ENCODE peak calls at places on chromosomes 13 and 19, in five cellular contexts. W, U, K, S and M are unnamed samples.

GRCh38 chr13:106182404-106182803 is 353.1 kb downstream of the EFNB2 start:
- DNase-seq in W (no peak), U (peak), K (peak), S (peak), M (no peak)

GRCh38 chr13:45303866-45304265 is 37.1 kb downstream of the TPT1 start:
- DNase-seq in W (no peak), U (no peak), K (no peak), S (no peak), M (no peak)

GRCh38 chr13:107585466-107585865 is 629.9 kb downstream of the LIG4 start:
- DNase-seq in W (no peak), U (no peak), K (no peak), S (peak), M (no peak)

GRCh38 chr13:49681837-49682236 is 9.4 kb downstream of the EBPL start:
- DNase-seq in W (no peak), U (no peak), K (no peak), S (no peak), M (no peak)

GRCh38 chr19:6362024-6362344 is 653 bp downstream of the CLPP start:
- DNase-seq in W (no peak), U (no peak), K (no peak), S (no peak), M (no peak)

GRCh38 chr13:50141660-50142010 is 126.4 kb downstream of the KCNRG start:
- DNase-seq in W (no peak), U (no peak), K (no peak), S (no peak), M (no peak)

GRCh38 chr13:93246069-93246468 is 19.5 kb downstream of the GPC6 start:
- DNase-seq in W (no peak), U (no peak), K (no peak), S (no peak), M (no peak)

GRCh38 chr13:82800391-82800790 is 1081.9 kb downstream of the SLITRK1 start:
- DNase-seq in W (no peak), U (no peak), K (no peak), S (no peak), M (no peak)

GRCh38 chr19:42280761-42281174 is 11.7 kb downstream of the CIC start:
- DNase-seq in W (no peak), U (peak), K (no peak), S (peak), M (peak)

GRCh38 chr19:16445238-16446107 is 26.3 kb downstream of the EPS15L1 start:
- DNase-seq in W (no peak), U (no peak), K (peak), S (peak), M (no peak)

GRCh38 chr13:74367193-74367592 is 233.0 kb upstream of the KLF12 start:
- DNase-seq in W (no peak), U (no peak), K (no peak), S (no peak), M (no peak)

GRCh38 chr19:20999731-21000352 is 20.6 kb upstream of the ZNF430 start:
- DNase-seq in W (peak), U (no peak), K (peak), S (peak), M (peak)

GRCh38 chr19:7575426-7576040 is 20.1 kb upstream of the CAMSAP3 start:
- DNase-seq in W (no peak), U (no peak), K (no peak), S (peak), M (no peak)

GRCh38 chr19:54674021-54674617 is 11.3 kb downstream of the LILRB4 start:
- DNase-seq in W (no peak), U (peak), K (peak), S (peak), M (no peak)

GRCh38 chr19:6718741-6719539 is 1.5 kb downstream of the C3 start:
- DNase-seq in W (no peak), U (peak), K (peak), S (peak), M (peak)

GRCh38 chr13:33694546-33694945 is 123.4 kb upstream of the RFC3 start:
- DNase-seq in W (no peak), U (no peak), K (no peak), S (no peak), M (no peak)

GRCh38 chr19:15264061-15264932 is 32.0 kb upstream of the EPHX3 start:
- DNase-seq in W (no peak), U (peak), K (peak), S (peak), M (peak)

GRCh38 chr19:9969688-9969975 is 33.3 kb upstream of the OLFM2 start:
- DNase-seq in W (no peak), U (no peak), K (no peak), S (no peak), M (no peak)

GRCh38 chr19:13143135-13143534 is 7.0 kb downstream of the STX10 start:
- DNase-seq in W (no peak), U (no peak), K (peak), S (peak), M (no peak)

GRCh38 chr13:57629821-57630235 is 1.7 kb upstream of the PCDH17 start:
- DNase-seq in W (no peak), U (peak), K (peak), S (peak), M (peak)